ENCODE peak calls at places on chromosomes 11 and 22, in five cellular contexts. Y is K562, X is IMR-90, B is GM12878, I is SK-N-SH. F is an unnamed sample.
A peak's percentile ranks its signal among the peaks of the same experiment; 100 is the strongest.

GRCh38 chr11:78277314-78277994 is 88.7 kb downstream of the USP35 start:
- DNase-seq in Y (no peak), X (no peak), B (no peak), I (no peak), F (no peak)

GRCh38 chr11:85831050-85831449 is 20.1 kb upstream of the SYTL2 start:
- DNase-seq in Y (no peak), X (no peak), B (no peak), I (no peak), F (no peak)

GRCh38 chr22:25692392-25692791 is 49.6 kb upstream of the MYO18B start:
- DNase-seq in Y (no peak), X (no peak), B (no peak), I (no peak), F (no peak)

GRCh38 chr11:128963744-128964340 is 21.2 kb upstream of the TP53AIP1 start:
- DNase-seq in Y (no peak), X (peak; percentile 20), B (no peak), I (peak; percentile 53), F (no peak)

GRCh38 chr11:76209956-76210885 is 3.9 kb upstream of the WNT11 start:
- DNase-seq in Y (no peak), X (peak; percentile 74), B (no peak), I (peak; percentile 82), F (peak; percentile 52)

GRCh38 chr11:26483101-26483500 is 89.0 kb downstream of the MUC15 start:
- DNase-seq in Y (no peak), X (no peak), B (no peak), I (no peak), F (no peak)

GRCh38 chr11:130054966-130055365 is 14.7 kb upstream of the APLP2 start:
- DNase-seq in Y (no peak), X (no peak), B (no peak), I (no peak), F (no peak)

GRCh38 chr11:58301576-58301975 is 33.5 kb upstream of the OR10W1 start:
- DNase-seq in Y (no peak), X (peak; percentile 84), B (no peak), I (no peak), F (no peak)

GRCh38 chr11:119551726-119552510 is 128.9 kb upstream of the THY1 start:
- DNase-seq in Y (no peak), X (no peak), B (no peak), I (no peak), F (no peak)

GRCh38 chr22:27137809-27138400 is 480.5 kb downstream of the MIAT start:
- DNase-seq in Y (no peak), X (no peak), B (no peak), I (peak; percentile 55), F (no peak)

GRCh38 chr22:45537734-45538181 is 35.1 kb downstream of the FBLN1 start:
- DNase-seq in Y (no peak), X (peak; percentile 84), B (no peak), I (peak; percentile 66), F (no peak)

GRCh38 chr11:130246270-130246669 is 68.4 kb downstream of the ZBTB44 start:
- DNase-seq in Y (no peak), X (no peak), B (no peak), I (no peak), F (no peak)

GRCh38 chr11:561148-562003 is 606 bp downstream of the RASSF7 start:
- DNase-seq in Y (peak; percentile 51), X (no peak), B (no peak), I (no peak), F (peak; percentile 78)

GRCh38 chr11:1825039-1825740 is 9.6 kb upstream of the SYT8 start:
- DNase-seq in Y (peak; percentile 91), X (no peak), B (no peak), I (no peak), F (peak; percentile 70)

GRCh38 chr11:100459791-100460190 is 227.3 kb upstream of the ARHGAP42 start:
- DNase-seq in Y (no peak), X (no peak), B (no peak), I (no peak), F (no peak)

GRCh38 chr11:32809313-32809712 is 14.9 kb upstream of the CCDC73 start:
- DNase-seq in Y (peak; percentile 36), X (peak; percentile 72), B (no peak), I (peak; percentile 62), F (peak; percentile 84)

GRCh38 chr11:128222245-128222959 is 365.0 kb downstream of the ETS1 start:
- DNase-seq in Y (no peak), X (peak; percentile 33), B (no peak), I (no peak), F (no peak)

GRCh38 chr11:34948721-34949120 is 32.3 kb downstream of the PDHX start:
- DNase-seq in Y (no peak), X (peak; percentile 17), B (no peak), I (no peak), F (no peak)

GRCh38 chr22:30970356-30970746 is 1.3 kb downstream of the TUG1 start:
- DNase-seq in Y (no peak), X (no peak), B (no peak), I (no peak), F (no peak)

GRCh38 chr22:43388420-43388851 is 23.4 kb upstream of the MPPED1 start:
- DNase-seq in Y (peak; percentile 80), X (peak; percentile 45), B (no peak), I (peak; percentile 81), F (peak; percentile 75)

GRCh38 chr11:124578761-124579160 is 9.0 kb downstream of the OR8A1 start:
- DNase-seq in Y (no peak), X (no peak), B (no peak), I (no peak), F (no peak)

GRCh38 chr11:76073716-76074115 is 132.6 kb downstream of the WNT11 start:
- DNase-seq in Y (no peak), X (peak; percentile 66), B (no peak), I (peak; percentile 16), F (no peak)

GRCh38 chr11:5021996-5022395 is 24.3 kb upstream of the OR52J3 start:
- DNase-seq in Y (no peak), X (no peak), B (no peak), I (no peak), F (no peak)

GRCh38 chr22:28514314-28514713 is 165.3 kb downstream of the TTC28 start:
- DNase-seq in Y (no peak), X (no peak), B (no peak), I (no peak), F (no peak)

GRCh38 chr22:19412934-19413333 is 18.6 kb downstream of the HIRA start:
- DNase-seq in Y (no peak), X (no peak), B (no peak), I (no peak), F (no peak)

DNA sequence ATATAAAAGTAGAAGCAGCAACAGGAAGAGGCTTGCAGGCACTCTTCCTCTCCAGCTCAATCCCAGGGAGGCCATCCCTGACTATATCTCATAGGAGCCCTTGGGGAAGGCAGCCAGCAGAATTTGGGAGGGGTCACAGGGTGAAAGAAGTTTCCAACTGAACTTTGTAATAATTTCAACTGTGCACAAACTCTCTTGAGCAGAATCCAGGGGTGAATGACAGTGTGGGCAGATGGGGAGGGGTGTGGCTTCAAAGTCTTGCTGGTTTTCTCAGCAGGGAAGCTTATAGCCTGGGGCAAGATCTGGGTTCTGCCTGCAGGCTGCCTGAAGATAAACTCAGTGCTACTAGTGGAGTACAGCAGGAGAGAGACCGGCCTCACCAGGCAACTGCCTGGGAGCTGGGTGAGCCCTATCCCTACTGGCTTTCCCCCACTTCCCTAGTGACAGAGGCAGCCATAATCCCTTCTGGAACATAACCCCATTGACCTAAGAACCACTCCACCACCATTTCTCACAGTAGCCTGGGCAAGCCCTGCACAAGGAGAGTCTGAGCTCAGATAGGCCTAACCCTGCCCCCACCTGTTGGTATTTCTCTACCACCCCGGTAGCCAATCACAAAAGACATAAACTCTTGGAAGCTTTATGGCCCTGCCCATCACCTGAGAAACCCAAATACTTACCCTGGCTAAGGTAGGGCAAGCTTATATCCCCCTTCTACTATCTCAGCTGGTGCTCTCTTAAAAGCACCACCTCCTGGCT is 17.8 kb upstream of the TTC12 start:
- DNase-seq in Y (no peak), X (no peak), B (no peak), I (no peak), F (no peak)
- TF ChIP-seq RCOR1 in Y (no peak), X (no peak), B (no peak), I (no peak), F (no peak)

DNA sequence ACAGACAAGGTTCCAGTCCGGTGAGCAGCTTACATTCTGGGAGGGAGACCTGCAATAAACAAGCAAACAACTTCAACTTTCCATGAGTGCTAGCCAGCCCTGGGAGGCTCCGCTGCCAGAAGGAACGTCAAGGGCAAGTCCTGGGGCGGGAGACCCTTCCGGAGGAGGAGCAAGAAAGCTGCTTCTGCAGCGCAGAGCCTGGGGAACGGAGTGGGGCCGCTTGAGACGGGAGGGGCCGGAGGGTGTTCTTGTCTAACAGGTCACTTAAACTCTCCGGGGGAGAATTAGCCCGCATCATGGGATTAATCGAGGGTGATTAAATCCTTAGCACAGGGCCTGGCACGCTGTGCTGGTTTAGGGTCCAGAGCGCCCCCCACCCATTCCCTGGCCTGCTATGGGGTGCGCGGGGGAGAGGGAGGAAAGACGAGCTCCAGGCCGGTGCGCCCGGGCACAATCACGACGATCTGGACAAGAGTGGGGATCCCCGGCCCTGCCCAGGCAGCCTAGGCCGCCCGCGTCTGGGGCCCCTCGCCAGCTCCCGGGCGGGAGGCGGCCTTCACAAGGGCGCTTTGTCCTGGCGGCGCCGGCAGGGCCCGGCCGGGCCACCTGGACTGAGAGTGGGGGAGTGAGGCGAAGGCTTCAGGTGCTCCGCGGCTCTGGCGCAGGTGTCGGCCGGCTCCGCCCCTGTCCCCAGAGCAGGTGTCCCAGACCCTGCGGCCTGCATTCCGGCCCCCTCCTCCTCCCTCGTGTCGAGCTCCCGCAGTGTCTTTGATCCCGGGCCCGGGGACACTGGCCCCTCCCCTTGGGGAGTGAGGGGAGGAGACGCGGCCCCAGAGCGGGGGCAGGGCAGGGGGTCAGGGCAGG is 663 bp upstream of the LARGE2 start:
- DNase-seq in Y (no peak), X (no peak), B (no peak), I (peak; percentile 60), F (no peak)
- TF ChIP-seq RCOR1 in Y (no peak), X (no peak), B (no peak), I (no peak), F (no peak)

GRCh38 chr22:48651981-48652538 is 1175.6 kb downstream of the BRD1 start:
- DNase-seq in Y (no peak), X (no peak), B (no peak), I (no peak), F (no peak)
- TF ChIP-seq RCOR1 in Y (no peak), X (no peak), B (no peak), I (no peak), F (no peak)

GRCh38 chr11:6629573-6629891 is 10.3 kb upstream of the TPP1 start:
- DNase-seq in Y (no peak), X (no peak), B (no peak), I (no peak), F (no peak)

GRCh38 chr11:6625832-6626420 is 6.7 kb upstream of the TPP1 start:
- DNase-seq in Y (no peak), X (no peak), B (no peak), I (no peak), F (no peak)

GRCh38 chr11:6626971-6627761 is 7.9 kb upstream of the TPP1 start:
- DNase-seq in Y (no peak), X (no peak), B (no peak), I (no peak), F (no peak)

GRCh38 chr11:6628526-6628925 is 9.3 kb upstream of the TPP1 start:
- DNase-seq in Y (no peak), X (no peak), B (no peak), I (no peak), F (no peak)

DNA sequence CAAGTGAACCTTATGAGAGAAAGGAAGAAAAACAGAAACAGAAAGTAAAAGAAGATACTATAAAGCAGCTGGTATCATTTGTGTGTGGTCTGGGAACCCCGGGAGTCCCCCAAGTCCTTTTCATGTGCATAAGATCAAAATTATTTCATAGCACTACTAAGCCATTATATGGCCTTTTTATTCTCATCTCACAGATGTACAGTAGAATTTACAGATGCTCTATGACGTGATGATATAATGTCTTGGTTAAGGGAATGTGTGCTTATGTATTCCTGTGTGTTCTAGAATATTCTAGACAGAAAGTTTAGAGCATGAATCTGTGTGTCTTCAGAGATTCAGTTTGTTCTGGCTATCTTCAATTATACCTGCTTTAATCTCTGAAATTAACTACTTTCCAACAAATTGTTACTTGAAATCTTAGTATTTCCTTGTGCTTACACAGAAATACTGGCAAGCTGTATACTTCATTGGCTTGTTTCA is 8.6 kb upstream of the TPP1 start:
- DNase-seq in Y (no peak), X (no peak), B (no peak), I (no peak), F (no peak)
- TF ChIP-seq RCOR1 in Y (no peak), X (no peak), B (no peak), I (no peak), F (no peak)